ENCODE peak calls at places on chromosomes 3 and 15, in six cellular contexts. T is H54, B is glutamatergic neuron, D is AG10803, H is GM20000, Q is mucosa of descending colon. K is an unnamed sample.

GRCh38 chr3:64164309-64164708 is 61.0 kb downstream of the PRICKLE2 start:
- DNase-seq in T (no peak), B (no peak), D (no peak), H (no peak), Q (no peak), K (no peak)

GRCh38 chr3:44301746-44302145 is 36.8 kb upstream of the TCAIM start:
- DNase-seq in T (no peak), B (no peak), D (no peak), H (no peak), Q (no peak), K (no peak)

GRCh38 chr3:31043184-31043819 is 148.8 kb upstream of the GADL1 start:
- DNase-seq in T (no peak), B (no peak), D (peak; percentile 56), H (no peak), Q (no peak), K (no peak)

GRCh38 chr3:14861031-14861430 is 42.3 kb downstream of the FGD5 start:
- DNase-seq in T (no peak), B (no peak), D (no peak), H (no peak), Q (no peak), K (peak; percentile 16)

GRCh38 chr3:193572426-193572908 is 17.8 kb upstream of the ATP13A4 start:
- DNase-seq in T (peak; percentile 31), B (peak; percentile 64), D (peak; percentile 63), H (peak; percentile 53), Q (no peak), K (no peak)

GRCh38 chr3:45311327-45311726 is 77.0 kb upstream of the LARS2 start:
- DNase-seq in T (no peak), B (no peak), D (no peak), H (no peak), Q (no peak), K (no peak)

GRCh38 chr3:55486101-55486856 is 827 bp downstream of the WNT5A start:
- DNase-seq in T (no peak), B (peak; percentile 36), D (peak; percentile 84), H (no peak), Q (peak; percentile 64), K (peak; percentile 78)

GRCh38 chr15:92847841-92848240 is 52.3 kb upstream of the CHD2 start:
- DNase-seq in T (no peak), B (no peak), D (no peak), H (no peak), Q (no peak), K (no peak)

GRCh38 chr3:128497305-128498126 is 4.5 kb upstream of the GATA2 start:
- DNase-seq in T (peak; percentile 80), B (peak; percentile 89), D (no peak), H (peak; percentile 85), Q (peak; percentile 78), K (peak; percentile 86)

GRCh38 chr3:120743556-120744195 is 1.1 kb downstream of the GTF2E1 start:
- DNase-seq in T (no peak), B (no peak), D (peak; percentile 84), H (no peak), Q (no peak), K (no peak)

GRCh38 chr3:72246685-72247084 is 461.7 kb upstream of the PROK2 start:
- DNase-seq in T (no peak), B (no peak), D (no peak), H (no peak), Q (no peak), K (no peak)

GRCh38 chr3:52532838-52533622 is 627 bp downstream of the NT5DC2 start:
- DNase-seq in T (peak; percentile 66), B (peak; percentile 53), D (no peak), H (peak; percentile 72), Q (peak; percentile 60), K (peak; percentile 84)

GRCh38 chr3:117439812-117440211 is 730.2 kb downstream of the TUSC7 start:
- DNase-seq in T (no peak), B (no peak), D (peak; percentile 16), H (no peak), Q (no peak), K (no peak)

GRCh38 chr3:2544718-2545117 is 446.1 kb downstream of the CNTN4 start:
- DNase-seq in T (no peak), B (no peak), D (no peak), H (no peak), Q (no peak), K (no peak)

GRCh38 chr3:55899887-55900286 is 412.8 kb upstream of the WNT5A start:
- DNase-seq in T (no peak), B (no peak), D (no peak), H (peak; percentile 7), Q (no peak), K (no peak)

GRCh38 chr3:123102249-123102648 is 35.4 kb downstream of the PDIA5 start:
- DNase-seq in T (no peak), B (no peak), D (no peak), H (no peak), Q (no peak), K (no peak)

GRCh38 chr15:101185336-101185735 is 66.5 kb downstream of the CHSY1 start:
- DNase-seq in T (no peak), B (no peak), D (no peak), H (no peak), Q (no peak), K (no peak)

GRCh38 chr3:36944641-36945270 is at the start of gene TRANK1:
- DNase-seq in T (no peak), B (no peak), D (peak; percentile 60), H (peak; percentile 80), Q (peak; percentile 75), K (peak; percentile 93)

GRCh38 chr3:169686278-169686677 is 22.8 kb upstream of the MECOM start:
- DNase-seq in T (no peak), B (no peak), D (no peak), H (no peak), Q (no peak), K (no peak)

GRCh38 chr3:123126051-123126450 is 59.2 kb downstream of the PDIA5 start:
- DNase-seq in T (no peak), B (no peak), D (no peak), H (no peak), Q (no peak), K (peak; percentile 48)